ENCODE peak calls at places on chromosomes 7 and 10, in seven cellular contexts. One of them, this sample, is unnamed. For H3K9me3, the result is how much of the 10 kb centered on the place peaks cover.

GRCh38 chr7:99407849-99408346 is 499 bp downstream of the PDAP1 start:
- DNase-seq in adrenal gland: peak
- DNase-seq in lung: peak
- DNase-seq in CD4-positive, alpha-beta memory T cell: peak
- DNase-seq in HCT116: no peak
- DNase-seq in prostate gland: no peak
- DNase-seq in thoracic aorta: peak
- DNase-seq in this sample: peak

GRCh38 chr7:48091506-48092433 is 2.7 kb downstream of the UPP1 start:
- DNase-seq in adrenal gland: no peak
- DNase-seq in lung: no peak
- DNase-seq in CD4-positive, alpha-beta memory T cell: no peak
- DNase-seq in HCT116: no peak
- DNase-seq in prostate gland: no peak
- DNase-seq in thoracic aorta: no peak
- DNase-seq in this sample: no peak

GRCh38 chr10:60434418-60435046 is 44.9 kb upstream of the ANK3 start:
- DNase-seq in adrenal gland: peak
- DNase-seq in lung: no peak
- DNase-seq in CD4-positive, alpha-beta memory T cell: no peak
- DNase-seq in HCT116: peak
- DNase-seq in prostate gland: peak
- DNase-seq in thoracic aorta: no peak
- DNase-seq in this sample: no peak

GRCh38 chr10:82377608-82378007 is 502.6 kb downstream of the NRG3 start:
- DNase-seq in adrenal gland: peak
- DNase-seq in lung: no peak
- DNase-seq in CD4-positive, alpha-beta memory T cell: no peak
- DNase-seq in HCT116: no peak
- DNase-seq in prostate gland: no peak
- DNase-seq in thoracic aorta: no peak
- DNase-seq in this sample: no peak

GRCh38 chr10:58802047-58802446 is 289.4 kb downstream of the BICC1 start:
- DNase-seq in adrenal gland: no peak
- DNase-seq in lung: no peak
- DNase-seq in CD4-positive, alpha-beta memory T cell: no peak
- DNase-seq in HCT116: no peak
- DNase-seq in prostate gland: no peak
- DNase-seq in thoracic aorta: no peak
- DNase-seq in this sample: no peak

GRCh38 chr7:93717217-93717900 is 142.8 kb upstream of the CALCR start:
- DNase-seq in adrenal gland: no peak
- DNase-seq in lung: no peak
- DNase-seq in CD4-positive, alpha-beta memory T cell: no peak
- DNase-seq in HCT116: no peak
- DNase-seq in prostate gland: no peak
- DNase-seq in thoracic aorta: no peak
- DNase-seq in this sample: no peak

GRCh38 chr7:142913051-142913450 is 20.5 kb downstream of the TRPV5 start:
- DNase-seq in adrenal gland: no peak
- DNase-seq in lung: no peak
- DNase-seq in CD4-positive, alpha-beta memory T cell: no peak
- DNase-seq in HCT116: no peak
- DNase-seq in prostate gland: no peak
- DNase-seq in thoracic aorta: no peak
- DNase-seq in this sample: no peak

GRCh38 chr10:132836248-132836831 is 50.4 kb upstream of the NKX6-2 start:
- DNase-seq in adrenal gland: peak
- DNase-seq in lung: no peak
- DNase-seq in CD4-positive, alpha-beta memory T cell: no peak
- DNase-seq in HCT116: no peak
- DNase-seq in prostate gland: no peak
- DNase-seq in thoracic aorta: no peak
- DNase-seq in this sample: no peak

GRCh38 chr7:38232475-38233366 is 40.7 kb downstream of the TARP start:
- DNase-seq in adrenal gland: peak
- DNase-seq in lung: peak
- DNase-seq in CD4-positive, alpha-beta memory T cell: peak
- DNase-seq in HCT116: no peak
- DNase-seq in prostate gland: no peak
- DNase-seq in thoracic aorta: no peak
- DNase-seq in this sample: peak

GRCh38 chr7:32502656-32503189 is 7.4 kb downstream of the AVL9 start:
- DNase-seq in adrenal gland: no peak
- DNase-seq in lung: no peak
- DNase-seq in CD4-positive, alpha-beta memory T cell: no peak
- DNase-seq in HCT116: no peak
- DNase-seq in prostate gland: no peak
- DNase-seq in thoracic aorta: no peak
- DNase-seq in this sample: no peak

GRCh38 chr10:76382381-76382851 is 951.0 kb downstream of the LRMDA start:
- DNase-seq in adrenal gland: no peak
- DNase-seq in lung: no peak
- DNase-seq in CD4-positive, alpha-beta memory T cell: no peak
- DNase-seq in HCT116: no peak
- DNase-seq in prostate gland: no peak
- DNase-seq in thoracic aorta: no peak
- DNase-seq in this sample: no peak

GRCh38 chr7:157650801-157651200 is 314.0 kb downstream of the DNAJB6 start:
- DNase-seq in adrenal gland: no peak
- DNase-seq in lung: no peak
- DNase-seq in CD4-positive, alpha-beta memory T cell: no peak
- DNase-seq in HCT116: no peak
- DNase-seq in prostate gland: no peak
- DNase-seq in thoracic aorta: no peak
- DNase-seq in this sample: no peak

GRCh38 chr10:86594535-86594934 is 59.8 kb upstream of the OPN4 start:
- DNase-seq in adrenal gland: no peak
- DNase-seq in lung: no peak
- DNase-seq in CD4-positive, alpha-beta memory T cell: no peak
- DNase-seq in HCT116: peak
- DNase-seq in prostate gland: no peak
- DNase-seq in thoracic aorta: no peak
- DNase-seq in this sample: no peak

GRCh38 chr10:90317172-90317571 is 540.7 kb downstream of the HTR7 start:
- DNase-seq in adrenal gland: no peak
- DNase-seq in lung: no peak
- DNase-seq in CD4-positive, alpha-beta memory T cell: no peak
- DNase-seq in HCT116: no peak
- DNase-seq in prostate gland: no peak
- DNase-seq in thoracic aorta: no peak
- DNase-seq in this sample: no peak

GRCh38 chr10:93294004-93294403 is 188.1 kb downstream of the MYOF start:
- DNase-seq in adrenal gland: peak
- DNase-seq in lung: no peak
- DNase-seq in CD4-positive, alpha-beta memory T cell: no peak
- DNase-seq in HCT116: no peak
- DNase-seq in prostate gland: no peak
- DNase-seq in thoracic aorta: no peak
- DNase-seq in this sample: no peak

GRCh38 chr10:69228151-69228550 is 8.0 kb downstream of the HKDC1 start:
- DNase-seq in adrenal gland: no peak
- DNase-seq in lung: no peak
- DNase-seq in CD4-positive, alpha-beta memory T cell: no peak
- DNase-seq in HCT116: no peak
- DNase-seq in prostate gland: no peak
- DNase-seq in thoracic aorta: no peak
- DNase-seq in this sample: no peak

GRCh38 chr10:69226919-69227450 is 6.9 kb downstream of the HKDC1 start:
- DNase-seq in adrenal gland: no peak
- DNase-seq in lung: no peak
- DNase-seq in CD4-positive, alpha-beta memory T cell: no peak
- DNase-seq in HCT116: no peak
- DNase-seq in prostate gland: no peak
- DNase-seq in thoracic aorta: no peak
- DNase-seq in this sample: no peak

GRCh38 chr10:69230128-69230527 is 10.0 kb downstream of the HKDC1 start:
- DNase-seq in adrenal gland: peak
- DNase-seq in lung: no peak
- DNase-seq in CD4-positive, alpha-beta memory T cell: no peak
- DNase-seq in HCT116: no peak
- DNase-seq in prostate gland: no peak
- DNase-seq in thoracic aorta: no peak
- DNase-seq in this sample: no peak

GRCh38 chr10:69232252-69232651 is 12.1 kb downstream of the HKDC1 start:
- DNase-seq in adrenal gland: no peak
- DNase-seq in lung: no peak
- DNase-seq in CD4-positive, alpha-beta memory T cell: no peak
- DNase-seq in HCT116: peak
- DNase-seq in prostate gland: no peak
- DNase-seq in thoracic aorta: no peak
- DNase-seq in this sample: no peak

DNA sequence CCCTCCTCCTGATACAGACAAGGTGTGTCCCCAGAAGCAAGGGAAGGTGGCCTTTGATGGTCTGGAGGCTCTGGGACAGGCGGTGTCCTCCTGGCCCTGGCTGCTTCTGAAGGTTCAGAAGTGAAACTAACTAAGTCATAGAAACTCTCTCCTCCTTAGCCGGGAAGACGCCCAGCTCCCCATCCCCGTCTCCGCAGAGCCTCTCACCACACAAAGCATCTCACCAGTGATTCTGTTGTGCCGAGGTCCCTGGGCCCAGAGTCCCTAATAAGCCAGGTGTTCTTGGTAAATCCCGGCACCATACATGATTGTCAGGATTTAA is 9.4 kb downstream of the HKDC1 start:
- DNase-seq in adrenal gland: no peak
- DNase-seq in lung: no peak
- DNase-seq in CD4-positive, alpha-beta memory T cell: no peak
- DNase-seq in HCT116: no peak
- DNase-seq in prostate gland: no peak
- DNase-seq in thoracic aorta: no peak
- DNase-seq in this sample: peak
- H3K4me3 ChIP-seq in adrenal gland: no peak
- H3K4me3 ChIP-seq in lung: no peak
- H3K4me3 ChIP-seq in CD4-positive, alpha-beta memory T cell: peak
- H3K4me3 ChIP-seq in HCT116: no peak
- H3K4me3 ChIP-seq in prostate gland: no peak
- H3K4me3 ChIP-seq in thoracic aorta: peak
- H3K4me3 ChIP-seq in this sample: peak

GRCh38 chr7:154767821-154768415 is 235.0 kb downstream of the PAXIP1 start:
- DNase-seq in adrenal gland: no peak
- DNase-seq in lung: no peak
- DNase-seq in CD4-positive, alpha-beta memory T cell: no peak
- DNase-seq in HCT116: no peak
- DNase-seq in prostate gland: no peak
- DNase-seq in thoracic aorta: no peak
- DNase-seq in this sample: no peak

GRCh38 chr7:154769527-154769926 is 233.4 kb downstream of the PAXIP1 start:
- DNase-seq in adrenal gland: no peak
- DNase-seq in lung: no peak
- DNase-seq in CD4-positive, alpha-beta memory T cell: no peak
- DNase-seq in HCT116: no peak
- DNase-seq in prostate gland: no peak
- DNase-seq in thoracic aorta: no peak
- DNase-seq in this sample: no peak

GRCh38 chr7:154769011-154769410 is 233.9 kb downstream of the PAXIP1 start:
- DNase-seq in adrenal gland: no peak
- DNase-seq in lung: no peak
- DNase-seq in CD4-positive, alpha-beta memory T cell: no peak
- DNase-seq in HCT116: no peak
- DNase-seq in prostate gland: no peak
- DNase-seq in thoracic aorta: no peak
- DNase-seq in this sample: no peak

GRCh38 chr7:154770361-154770760 is 232.6 kb downstream of the PAXIP1 start:
- DNase-seq in adrenal gland: no peak
- DNase-seq in lung: no peak
- DNase-seq in CD4-positive, alpha-beta memory T cell: no peak
- DNase-seq in HCT116: no peak
- DNase-seq in prostate gland: no peak
- DNase-seq in thoracic aorta: no peak
- DNase-seq in this sample: no peak

DNA sequence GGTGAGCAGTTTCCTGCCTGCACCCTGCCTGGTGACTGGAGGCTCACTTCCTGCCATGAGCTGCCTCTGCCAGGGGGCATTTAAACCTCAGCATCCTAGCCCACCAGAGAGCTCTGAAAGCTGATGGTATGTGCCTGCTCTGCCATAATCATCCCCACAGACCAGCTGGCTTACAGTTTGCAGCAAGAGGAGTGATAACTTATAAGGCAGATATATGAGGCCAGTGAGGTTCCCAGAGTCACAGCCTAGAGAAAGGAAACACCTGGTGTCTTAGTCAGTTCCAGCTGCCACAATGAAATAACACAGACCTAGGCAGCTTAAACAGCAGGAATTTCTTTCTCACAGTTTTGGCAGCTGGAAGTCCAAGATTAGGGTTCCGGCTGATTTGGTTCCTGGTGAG is 232.0 kb downstream of the PAXIP1 start:
- DNase-seq in adrenal gland: no peak
- DNase-seq in lung: no peak
- DNase-seq in CD4-positive, alpha-beta memory T cell: no peak
- DNase-seq in HCT116: no peak
- DNase-seq in prostate gland: no peak
- DNase-seq in thoracic aorta: no peak
- DNase-seq in this sample: no peak
- H3K9me3 ChIP-seq in adrenal gland: under half
- H3K9me3 ChIP-seq in lung: under half
- H3K9me3 ChIP-seq in CD4-positive, alpha-beta memory T cell: under half
- H3K9me3 ChIP-seq in HCT116: under half
- H3K9me3 ChIP-seq in prostate gland: under half
- H3K9me3 ChIP-seq in thoracic aorta: under half
- H3K9me3 ChIP-seq in this sample: under half

DNA sequence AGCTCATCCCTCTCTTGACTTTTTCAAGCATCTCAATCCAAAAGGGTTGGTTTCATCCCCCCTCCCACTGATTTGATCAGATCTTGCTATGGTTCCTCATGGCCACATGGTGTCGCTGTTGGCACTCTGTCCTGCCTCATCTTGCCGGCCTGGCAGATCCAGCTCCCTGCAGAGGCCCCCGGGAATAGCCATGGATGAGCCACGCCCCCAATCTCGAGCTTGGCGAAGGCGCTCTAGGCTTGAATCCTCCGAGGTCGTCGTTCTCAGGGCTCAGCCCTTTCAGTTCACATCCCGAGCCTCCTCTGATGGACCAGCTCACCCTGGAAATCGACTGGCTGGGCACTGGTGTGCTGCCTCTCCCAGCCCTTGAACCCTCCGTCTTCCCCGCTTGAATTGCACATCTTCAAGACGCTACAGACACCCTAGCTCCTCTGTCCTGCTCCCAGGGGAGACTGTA is 628.7 kb downstream of the TYW1 start:
- DNase-seq in adrenal gland: peak
- DNase-seq in lung: peak
- DNase-seq in CD4-positive, alpha-beta memory T cell: no peak
- DNase-seq in HCT116: peak
- DNase-seq in prostate gland: peak
- DNase-seq in thoracic aorta: peak
- DNase-seq in this sample: no peak
- H3K4me3 ChIP-seq in adrenal gland: no peak
- H3K4me3 ChIP-seq in lung: no peak
- H3K4me3 ChIP-seq in CD4-positive, alpha-beta memory T cell: no peak
- H3K4me3 ChIP-seq in HCT116: no peak
- H3K4me3 ChIP-seq in prostate gland: no peak
- H3K4me3 ChIP-seq in thoracic aorta: no peak
- H3K4me3 ChIP-seq in this sample: no peak

DNA sequence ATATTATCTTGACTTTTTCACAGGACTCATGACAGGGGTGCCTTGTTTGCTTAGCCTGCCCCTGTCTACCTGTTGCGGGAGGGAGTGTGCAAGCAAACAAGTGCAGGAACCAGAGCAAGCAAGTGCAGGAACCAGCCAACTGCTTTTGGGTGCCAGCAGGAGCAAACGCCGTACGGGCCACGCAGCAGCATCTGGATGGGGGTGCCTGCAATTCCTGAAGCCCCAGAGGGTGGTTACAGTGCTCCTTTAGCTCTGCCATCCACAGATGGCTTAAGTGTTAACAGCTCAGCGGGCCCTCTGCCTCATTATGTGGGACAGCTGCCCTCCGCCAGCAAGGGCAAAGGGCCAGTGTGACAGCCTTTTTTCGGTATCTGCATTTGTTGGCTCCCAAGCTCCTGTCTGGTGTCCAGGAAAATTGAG is 83.5 kb downstream of the MICU1 start:
- DNase-seq in adrenal gland: no peak
- DNase-seq in lung: no peak
- DNase-seq in CD4-positive, alpha-beta memory T cell: no peak
- DNase-seq in HCT116: no peak
- DNase-seq in prostate gland: no peak
- DNase-seq in thoracic aorta: no peak
- DNase-seq in this sample: no peak
- H3K9me3 ChIP-seq in adrenal gland: under half
- H3K9me3 ChIP-seq in lung: under half
- H3K9me3 ChIP-seq in CD4-positive, alpha-beta memory T cell: under half
- H3K9me3 ChIP-seq in HCT116: under half
- H3K9me3 ChIP-seq in prostate gland: under half
- H3K9me3 ChIP-seq in thoracic aorta: under half
- H3K9me3 ChIP-seq in this sample: under half

This sample was measured in effector memory CD4-positive, alpha-beta T cell.